ENCODE peak calls at places on chromosomes 2 and 18, in nine cellular contexts. S is NCI-H2081; U is NCI-H446 treated with DMSO at 0.1 percent for 48 hours; R is HTR-8/SVneo; X is lung microvascular endothelial cell; J is fibroblast of the conjunctiva; G is AG20443; B is NCI-H524; Y is activated CD4-positive, alpha-beta T cell treated with anti-CD3 and anti-CD28 coated beads for 48 hours. D is an unnamed sample.

GRCh38 chr18:12015697-12016062 is 34.4 kb downstream of the IMPA2 start:
- DNase-seq in G (peak), J (peak), Y (no peak), U (no peak), B (no peak), X (no peak), S (no peak), R (no peak), D (no peak)

GRCh38 chr2:126655500-126656310 is at the start of gene GYPC:
- DNase-seq in X (no peak), S (no peak), U (no peak), Y (peak), G (peak), B (no peak), J (peak), R (peak), D (no peak)

GRCh38 chr2:68196120-68196716 is 38.5 kb downstream of the PNO1 start:
- DNase-seq in U (peak), J (peak), G (no peak), S (no peak), X (peak), B (no peak), R (no peak), Y (peak), D (no peak)

GRCh38 chr18:31427010-31427409 is 20.5 kb upstream of the DSG3 start:
- DNase-seq in S (no peak), R (no peak), J (no peak), X (no peak), B (no peak), Y (no peak), G (no peak), U (no peak), D (no peak)

GRCh38 chr2:30208453-30208852 is 22.9 kb upstream of the LBH start:
- DNase-seq in G (peak), R (peak), X (peak), S (peak), B (peak), Y (peak), J (peak), U (peak), D (peak)

GRCh38 chr2:175805442-175806114 is 196.5 kb downstream of the LNPK start:
- DNase-seq in G (no peak), Y (no peak), S (no peak), J (no peak), U (no peak), X (no peak), R (no peak), B (no peak), D (peak)

GRCh38 chr18:57275111-57275510 is 77.2 kb upstream of the ST8SIA3 start:
- DNase-seq in Y (no peak), R (no peak), G (no peak), J (no peak), U (no peak), B (no peak), S (no peak), X (no peak), D (no peak)

GRCh38 chr18:44627245-44627644 is 53.4 kb upstream of the SETBP1 start:
- DNase-seq in B (no peak), R (no peak), G (peak), Y (no peak), J (no peak), U (no peak), S (no peak), X (peak), D (no peak)

GRCh38 chr2:173386441-173387044 is 31.9 kb downstream of the CDCA7 start:
- DNase-seq in S (no peak), J (no peak), U (no peak), B (no peak), G (no peak), R (no peak), X (no peak), Y (no peak), D (no peak)

GRCh38 chr2:64062840-64063239 is 43.6 kb upstream of the VPS54 start:
- DNase-seq in Y (no peak), X (peak), U (no peak), B (no peak), R (no peak), G (no peak), S (peak), J (peak), D (no peak)

GRCh38 chr18:9296233-9297006 is 38.2 kb upstream of the TWSG1 start:
- DNase-seq in U (no peak), B (no peak), Y (no peak), J (no peak), X (no peak), G (no peak), S (no peak), R (no peak), D (peak)

GRCh38 chr18:11669271-11669947 is 19.7 kb upstream of the GNAL start:
- DNase-seq in J (no peak), B (no peak), S (no peak), Y (no peak), X (no peak), R (no peak), G (no peak), U (no peak), D (no peak)

GRCh38 chr2:47323009-47323821 is 79.7 kb upstream of the MSH2 start:
- DNase-seq in S (peak), Y (peak), X (peak), U (peak), R (peak), G (peak), B (peak), J (peak), D (no peak)

GRCh38 chr2:240588006-240588655 is 1.6 kb downstream of the CAPN10 start:
- DNase-seq in R (no peak), S (no peak), X (no peak), U (no peak), J (no peak), Y (no peak), B (no peak), G (no peak), D (no peak)

GRCh38 chr2:37670378-37671012 is 947 bp downstream of the CDC42EP3 start:
- DNase-seq in X (peak), U (no peak), G (no peak), S (no peak), J (no peak), B (no peak), R (no peak), Y (no peak), D (no peak)

GRCh38 chr2:64654063-64654811 is 524 bp upstream of the SERTAD2 start:
- DNase-seq in Y (peak), S (peak), X (peak), U (peak), R (peak), J (peak), B (peak), G (peak), D (no peak)

GRCh38 chr2:184599054-184599874 is 935 bp downstream of the ZNF804A start:
- DNase-seq in Y (no peak), G (no peak), S (peak), X (no peak), R (no peak), J (no peak), B (no peak), U (peak), D (no peak)

GRCh38 chr2:161166538-161167409 is 6.5 kb downstream of the TANK start:
- DNase-seq in J (no peak), U (no peak), Y (peak), G (no peak), B (no peak), X (no peak), S (no peak), R (no peak), D (no peak)

GRCh38 chr2:240966457-240966905 is 31.9 kb upstream of the SNED1 start:
- DNase-seq in Y (no peak), U (no peak), J (no peak), B (no peak), G (no peak), R (no peak), X (no peak), S (no peak), D (no peak)

D was measured in LNCaP clone FGC.